ENCODE peak calls at places on chromosome 15, in four cellular contexts. D, U, Y and R are unnamed samples.

GRCh38 chr15:93067649-93068085 is 21.3 kb downstream of the RGMA start:
- DNase-seq in Y (no peak), D (no peak), U (no peak), R (no peak)

GRCh38 chr15:41501191-41501917 is 7.7 kb downstream of the ITPKA start:
- DNase-seq in Y (no peak), D (no peak), U (peak; percentile 65), R (no peak)

GRCh38 chr15:67091073-67091965 is 25.9 kb downstream of the SMAD3 start:
- DNase-seq in Y (peak; percentile 71), U (peak; percentile 83), D (no peak), R (peak; percentile 85)

GRCh38 chr15:85000937-85001336 is 19.3 kb downstream of the PDE8A start:
- DNase-seq in D (no peak), U (no peak), Y (no peak), R (no peak)

GRCh38 chr15:57797145-57797544 is 90.6 kb downstream of the POLR2M start:
- DNase-seq in D (no peak), U (no peak), Y (no peak), R (peak; percentile 42)

GRCh38 chr15:51104512-51104911 is 9.8 kb upstream of the TNFAIP8L3 start:
- DNase-seq in Y (peak; percentile 77), D (no peak), U (peak; percentile 81), R (no peak)

GRCh38 chr15:84681822-84682221 is 23.8 kb upstream of the NMB start:
- DNase-seq in Y (no peak), D (no peak), U (no peak), R (no peak)

GRCh38 chr15:67992834-67993233 is 61.3 kb upstream of the PIAS1 start:
- DNase-seq in D (no peak), U (no peak), Y (no peak), R (no peak)

GRCh38 chr15:74403981-74404563 is 29.7 kb downstream of the SEMA7A start:
- DNase-seq in D (no peak), Y (peak; percentile 66), U (peak; percentile 61), R (no peak)

GRCh38 chr15:68730491-68731317 is 90.0 kb downstream of the ANP32A start:
- DNase-seq in U (peak; percentile 77), Y (peak; percentile 50), D (no peak), R (peak; percentile 70)

GRCh38 chr15:44545934-44546802 is 9.2 kb downstream of the EIF3J start:
- DNase-seq in U (no peak), D (no peak), Y (no peak), R (no peak)

GRCh38 chr15:74817370-74817737 is 4.7 kb downstream of the LMAN1L start:
- DNase-seq in U (peak; percentile 86), D (peak; percentile 69), Y (no peak), R (peak; percentile 85)

GRCh38 chr15:46344115-46344749 is 709.4 kb downstream of the SQOR start:
- DNase-seq in D (no peak), U (no peak), Y (no peak), R (no peak)

GRCh38 chr15:99118258-99118632 is 13.4 kb downstream of the SYNM start:
- DNase-seq in Y (no peak), U (no peak), D (no peak), R (no peak)

GRCh38 chr15:29449136-29449535 is 179.5 kb upstream of the NSMCE3 start:
- DNase-seq in U (no peak), D (no peak), Y (no peak), R (no peak)

GRCh38 chr15:78085928-78086327 is 6.4 kb upstream of the SH2D7 start:
- DNase-seq in Y (no peak), D (no peak), U (no peak), R (no peak)

GRCh38 chr15:35657679-35658201 is 111.8 kb upstream of the DPH6 start:
- DNase-seq in Y (no peak), D (no peak), U (no peak), R (no peak)

GRCh38 chr15:93152951-93153350 is 63.9 kb upstream of the RGMA start:
- DNase-seq in Y (peak; percentile 82), D (no peak), U (peak; percentile 61), R (peak; percentile 71)

GRCh38 chr15:58551084-58551763 is 119.4 kb downstream of the LIPC start:
- DNase-seq in D (no peak), U (no peak), Y (no peak), R (no peak)

GRCh38 chr15:39698444-39699390 is 83.9 kb downstream of the FSIP1 start:
- DNase-seq in U (no peak), D (no peak), Y (no peak), R (no peak)

GRCh38 chr15:62975515-62975914 is 67.0 kb upstream of the TPM1 start:
- DNase-seq in U (no peak), D (no peak), Y (no peak), R (no peak)

GRCh38 chr15:38651328-38652038 is 86.9 kb upstream of the RASGRP1 start:
- DNase-seq in D (no peak), Y (no peak), U (no peak), R (no peak)

GRCh38 chr15:34147371-34148140 is 45.7 kb downstream of the PGBD4 start:
- DNase-seq in Y (no peak), U (no peak), D (no peak), R (no peak)

GRCh38 chr15:67076147-67076843 is 10.9 kb downstream of the SMAD3 start:
- DNase-seq in D (no peak), U (no peak), Y (no peak), R (no peak)

GRCh38 chr15:57705746-57706404 is 639 bp upstream of the POLR2M start:
- DNase-seq in Y (no peak), D (no peak), U (no peak), R (no peak)

GRCh38 chr15:81189583-81190283 is 6.9 kb upstream of the IL16 start:
- DNase-seq in Y (peak; percentile 47), D (no peak), U (peak; percentile 88), R (peak; percentile 77)

GRCh38 chr15:99495430-99496301 is 70.1 kb upstream of the MEF2A start:
- DNase-seq in D (no peak), U (no peak), Y (no peak), R (no peak)

GRCh38 chr15:96042734-96043224 is 287.7 kb upstream of the NR2F2 start:
- DNase-seq in U (no peak), D (no peak), Y (no peak), R (no peak)

GRCh38 chr15:68557469-68558317 is 21.1 kb upstream of the CORO2B start:
- DNase-seq in D (no peak), Y (no peak), U (no peak), R (no peak)

GRCh38 chr15:31024330-31024729 is 32.9 kb upstream of the MTMR10 start:
- DNase-seq in Y (no peak), D (no peak), U (no peak), R (no peak)

GRCh38 chr15:31024979-31025378 is 33.6 kb upstream of the MTMR10 start:
- DNase-seq in Y (no peak), U (no peak), D (no peak), R (no peak)

GRCh38 chr15:31023841-31024240 is 32.4 kb upstream of the MTMR10 start:
- DNase-seq in Y (no peak), D (no peak), U (no peak), R (no peak)

GRCh38 chr15:31027948-31028586 is 36.6 kb upstream of the MTMR10 start:
- DNase-seq in Y (no peak), U (no peak), D (no peak), R (no peak)

DNA sequence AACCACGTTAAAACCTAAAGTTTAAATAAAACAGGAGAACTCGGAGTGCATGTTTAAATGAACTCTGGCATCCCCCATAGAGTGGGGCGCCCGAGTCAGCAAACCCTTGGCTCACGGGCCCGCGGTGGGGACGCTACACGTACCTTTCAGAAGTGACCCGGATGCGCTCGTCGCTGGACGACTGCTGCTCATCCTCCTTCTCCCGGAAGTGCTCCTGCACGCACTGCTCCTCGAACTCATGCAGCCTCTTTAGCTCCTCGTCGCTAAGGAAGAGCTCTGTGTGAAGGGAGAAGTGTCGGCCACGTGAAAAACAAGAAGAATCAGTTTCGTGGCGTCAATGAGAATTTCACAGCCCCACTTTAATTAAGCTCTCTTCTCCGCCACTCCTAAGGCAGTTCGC is 34.6 kb upstream of the MTMR10 start:
- DNase-seq in U (no peak), D (no peak), Y (no peak), R (no peak)
- H3K4me1 ChIP-seq in U (no peaks in the 10 kb centered on the region), D (no peaks in the 10 kb centered on the region), Y (peaks cover 1% of the 10 kb centered on the region), R (peaks cover 4% of the 10 kb centered on the region)

GRCh38 chr15:101324513-101325177 is 29.6 kb upstream of the SNRPA1 start:
- DNase-seq in U (no peak), Y (no peak), D (no peak), R (no peak)

GRCh38 chr15:101325263-101326025 is 30.4 kb upstream of the SNRPA1 start:
- DNase-seq in D (peak; percentile 90), Y (no peak), U (no peak), R (no peak)

GRCh38 chr15:101322849-101323477 is 27.9 kb upstream of the SNRPA1 start:
- DNase-seq in D (no peak), Y (no peak), U (no peak), R (no peak)

GRCh38 chr15:101322016-101322695 is 27.1 kb upstream of the SNRPA1 start:
- DNase-seq in Y (no peak), U (no peak), D (no peak), R (no peak)

DNA sequence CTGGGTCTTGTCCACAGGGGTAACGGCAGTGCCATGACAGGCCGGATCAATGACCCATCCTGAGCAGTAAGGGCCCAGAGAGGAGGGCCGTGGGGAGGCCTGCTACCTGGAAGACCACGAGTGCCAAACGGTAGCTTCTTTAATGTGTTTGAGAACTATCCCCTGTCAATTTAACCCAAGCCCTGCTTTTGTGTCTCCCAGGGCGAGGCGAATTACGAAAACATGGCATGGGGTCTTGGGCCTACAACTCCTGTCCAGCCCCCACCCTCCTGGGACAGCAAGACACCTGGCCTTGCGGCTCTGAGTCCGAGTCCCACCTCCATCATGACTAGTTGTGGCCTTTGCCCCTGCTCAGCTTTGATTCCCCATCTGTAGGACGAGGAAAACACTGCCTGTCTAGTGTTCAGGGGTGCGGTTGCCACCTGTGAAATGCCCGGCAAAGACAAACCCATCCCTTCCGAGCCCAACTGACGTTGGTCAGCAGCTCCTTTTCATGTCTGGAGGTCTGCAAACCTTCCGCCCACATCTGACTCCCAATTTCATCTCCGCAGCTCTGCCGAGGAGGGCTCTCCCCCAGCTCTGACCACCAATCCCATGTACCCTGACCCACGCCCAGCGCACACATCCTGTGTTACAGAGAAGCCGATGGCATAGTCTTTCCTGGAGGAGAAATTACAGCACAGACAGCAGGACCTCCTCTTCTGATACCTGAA is 28.9 kb upstream of the SNRPA1 start:
- DNase-seq in Y (no peak), U (no peak), D (no peak), R (no peak)
- H3K27me3 ChIP-seq in Y (no peaks in the 10 kb centered on the region), U (no peaks in the 10 kb centered on the region), D (no peaks in the 10 kb centered on the region), R (no peaks in the 10 kb centered on the region)

GRCh38 chr15:55588070-55588817 is at the start of gene PYGO1:
- DNase-seq in D (no peak), U (peak; percentile 87), Y (peak; percentile 75), R (peak; percentile 61)
- H3K4me3 ChIP-seq in D (peak within 1 kb of the TSS; percentile 53), U (peak within 1 kb of the TSS; percentile 93), Y (peak within 1 kb of the TSS; percentile 70), R (peak within 1 kb of the TSS; percentile 71)

DNA sequence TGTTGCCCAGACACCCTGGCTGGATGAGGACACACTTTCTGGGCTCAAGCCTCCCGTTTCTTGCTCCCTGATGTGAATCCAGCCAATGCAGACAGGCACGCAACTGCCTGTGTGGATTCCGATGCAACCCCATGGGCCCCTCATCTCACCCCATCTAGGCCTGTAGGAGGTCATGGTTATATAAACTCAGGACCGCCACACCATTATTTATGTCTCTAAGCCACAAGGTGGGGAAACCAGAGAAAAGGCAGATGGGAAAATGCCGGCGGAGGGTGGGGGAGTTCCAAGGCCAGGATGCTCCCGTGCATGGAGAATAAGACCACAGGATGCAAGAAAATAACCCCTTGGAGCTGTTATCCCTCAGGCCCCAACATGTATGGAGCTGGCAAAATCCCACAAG is 2.0 kb downstream of the MESP1 start:
- DNase-seq in D (no peak), Y (no peak), U (no peak), R (no peak)
- H3K4me1 ChIP-seq in D (peaks cover 10% of the 10 kb centered on the region), Y (peaks cover 7% of the 10 kb centered on the region), U (no peaks in the 10 kb centered on the region), R (peaks cover 12% of the 10 kb centered on the region)